ENCODE peak calls at places on chromosomes 5 and 9, in five cellular contexts. J is tibial artery; X is activated CD8-positive, alpha-beta T cell treated with anti-CD3 and anti-CD28 coated beads for 36 hours; E is choroid plexus epithelial cell; Q is fibroblast of lung. N is an unnamed sample.

GRCh38 chr9:5633243-5633642 is 4.3 kb downstream of the RIC1 start:
- DNase-seq in J (no peak), X (no peak), E (peak), Q (no peak), N (no peak)

GRCh38 chr5:17132444-17133083 is 84.9 kb upstream of the BASP1 start:
- DNase-seq in J (no peak), X (no peak), E (peak), Q (peak), N (peak)

GRCh38 chr9:16704489-16705111 is 165.9 kb downstream of the BNC2 start:
- DNase-seq in J (peak), X (no peak), E (peak), Q (peak), N (no peak)

GRCh38 chr9:109115931-109116541 is 3.7 kb downstream of the TMEM245 start:
- DNase-seq in J (no peak), X (no peak), E (no peak), Q (peak), N (no peak)

GRCh38 chr9:131575946-131576853 is 30.9 kb downstream of the PRRT1B start:
- DNase-seq in J (no peak), X (no peak), E (no peak), Q (no peak), N (no peak)

GRCh38 chr5:142931896-142932686 is 161.9 kb downstream of the ARHGAP26 start:
- DNase-seq in J (no peak), X (no peak), E (no peak), Q (no peak), N (no peak)

GRCh38 chr5:137836997-137837396 is 30.7 kb upstream of the MYOT start:
- DNase-seq in J (no peak), X (no peak), E (peak), Q (no peak), N (no peak)

GRCh38 chr9:34254141-34254913 is 74.7 kb downstream of the KIF24 start:
- DNase-seq in J (no peak), X (no peak), E (peak), Q (peak), N (no peak)

GRCh38 chr9:76161546-76161945 is 232.7 kb downstream of the RFK start:
- DNase-seq in J (no peak), X (no peak), E (peak), Q (peak), N (no peak)

GRCh38 chr5:82387041-82387818 is 109.1 kb upstream of the RPS23 start:
- DNase-seq in J (no peak), X (no peak), E (peak), Q (peak), N (no peak)

GRCh38 chr9:128685022-128685332 is 4.0 kb upstream of the SET start:
- DNase-seq in J (no peak), X (no peak), E (peak), Q (no peak), N (peak)

GRCh38 chr5:112977440-112977861 is 853 bp downstream of the DCP2 start:
- DNase-seq in J (no peak), X (no peak), E (no peak), Q (peak), N (no peak)

GRCh38 chr9:131402738-131403492 is 9.0 kb downstream of the PRRC2B start:
- DNase-seq in J (peak), X (no peak), E (peak), Q (peak), N (no peak)

DNA sequence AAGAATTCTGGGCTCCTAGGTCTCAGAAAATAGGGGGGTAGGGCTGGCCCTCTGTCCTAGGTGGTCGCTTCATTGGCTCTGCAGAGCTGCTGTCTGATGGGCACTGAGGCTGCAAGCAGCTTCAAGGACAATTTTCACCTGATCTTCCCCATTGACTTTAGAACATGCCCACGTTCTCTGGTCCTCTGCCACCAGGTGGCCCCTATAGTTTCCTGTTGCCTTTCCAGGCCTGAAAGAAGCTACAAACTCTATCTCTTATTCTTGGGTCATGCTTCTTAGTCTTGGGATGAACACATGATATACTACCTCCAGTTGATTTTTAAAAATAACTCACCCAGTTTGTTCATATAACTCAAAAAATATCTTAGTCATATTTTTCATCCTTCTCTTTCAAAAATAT is 26.3 kb downstream of the SPZ1 start:
- DNase-seq in J (no peak), X (peak), E (peak), Q (peak), N (peak)
- TF ChIP-seq CTCF in J (no peak), X (peak), E (peak), Q (peak), N (peak)

DNA sequence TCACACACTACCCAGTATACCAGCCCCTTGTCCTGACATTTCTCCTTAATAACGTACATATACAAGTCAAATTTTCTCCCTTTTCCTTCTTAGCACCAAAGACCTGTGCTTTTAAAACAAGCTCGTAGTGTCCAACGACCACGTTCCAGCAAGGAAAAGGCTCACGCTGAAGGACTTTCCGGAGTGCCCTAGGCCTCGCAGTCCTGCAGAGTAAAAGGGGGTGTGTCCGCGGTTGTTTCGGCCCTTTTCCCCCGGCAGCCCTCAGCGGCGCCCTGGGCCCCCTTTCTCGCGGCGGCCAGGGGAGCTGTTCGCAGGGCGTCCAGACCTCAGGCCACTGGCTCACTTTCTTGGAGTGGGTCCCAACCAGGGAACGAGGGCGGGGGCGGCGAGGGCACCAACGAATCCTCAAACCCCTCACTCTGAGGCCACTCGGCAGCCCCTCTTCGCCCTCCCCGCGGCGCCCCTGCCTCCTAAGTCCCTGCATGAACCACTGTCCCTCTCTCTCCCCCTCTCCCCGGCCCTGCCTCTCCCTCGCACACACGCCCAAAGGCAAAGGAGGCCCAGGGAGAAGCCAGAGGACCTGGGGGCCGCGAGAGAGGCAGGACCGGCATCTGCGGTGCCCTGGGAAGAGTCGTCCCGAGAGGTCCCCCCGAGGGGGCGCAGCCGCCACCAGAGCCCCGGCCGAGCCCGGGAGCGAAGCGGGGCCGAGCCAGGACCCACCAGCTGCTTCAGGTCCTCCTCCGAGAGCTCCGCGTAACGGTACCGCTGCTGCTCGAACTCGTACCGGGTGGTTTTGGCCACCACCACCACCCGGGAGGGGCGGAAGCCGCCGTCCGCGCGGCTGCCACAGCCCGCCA is 718 bp downstream of the NADK2 start:
- DNase-seq in J (peak), X (peak), E (peak), Q (peak), N (peak)
- TF ChIP-seq CTCF in J (no peak), X (no peak), E (peak), Q (peak), N (no peak)

GRCh38 chr5:35954175-35954574 is 15.8 kb upstream of the CAPSL start:
- DNase-seq in J (no peak), X (peak), E (no peak), Q (no peak), N (no peak)
- TF ChIP-seq CTCF in J (no peak), X (no peak), E (no peak), Q (no peak), N (no peak)

DNA sequence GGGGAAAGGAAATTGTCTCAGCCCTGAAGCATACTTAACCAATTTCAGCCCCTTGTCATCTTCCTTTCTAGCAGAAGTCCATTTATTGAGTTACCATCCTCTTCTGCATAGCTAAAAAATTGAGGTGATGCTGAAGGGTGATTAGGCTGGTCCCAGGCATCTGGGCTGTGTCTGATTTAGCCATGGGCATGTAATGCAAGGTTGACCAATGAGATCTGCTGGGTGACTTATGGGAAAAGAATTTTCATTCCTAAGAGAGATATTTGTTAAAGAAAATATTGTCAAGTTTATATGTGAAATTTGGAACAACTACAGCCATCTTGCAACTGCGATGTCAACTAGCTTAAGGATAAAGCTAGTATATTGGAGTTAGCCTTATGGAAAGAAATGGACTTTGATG is 5.1 kb downstream of the ITGA2 start:
- DNase-seq in J (no peak), X (no peak), E (peak), Q (no peak), N (no peak)
- TF ChIP-seq CTCF in J (no peak), X (no peak), E (no peak), Q (no peak), N (no peak)

GRCh38 chr9:136806067-136806466 is 1.7 kb upstream of the RABL6 start:
- DNase-seq in J (no peak), X (no peak), E (no peak), Q (no peak), N (no peak)

GRCh38 chr9:136808781-136809158 is 1.0 kb downstream of the RABL6 start:
- DNase-seq in J (no peak), X (no peak), E (peak), Q (peak), N (no peak)

GRCh38 chr9:136806631-136807201 is 1.0 kb upstream of the RABL6 start:
- DNase-seq in J (no peak), X (no peak), E (no peak), Q (no peak), N (no peak)

GRCh38 chr9:136807281-136808074 is at the start of gene RABL6:
- DNase-seq in J (peak), X (peak), E (peak), Q (peak), N (peak)

DNA sequence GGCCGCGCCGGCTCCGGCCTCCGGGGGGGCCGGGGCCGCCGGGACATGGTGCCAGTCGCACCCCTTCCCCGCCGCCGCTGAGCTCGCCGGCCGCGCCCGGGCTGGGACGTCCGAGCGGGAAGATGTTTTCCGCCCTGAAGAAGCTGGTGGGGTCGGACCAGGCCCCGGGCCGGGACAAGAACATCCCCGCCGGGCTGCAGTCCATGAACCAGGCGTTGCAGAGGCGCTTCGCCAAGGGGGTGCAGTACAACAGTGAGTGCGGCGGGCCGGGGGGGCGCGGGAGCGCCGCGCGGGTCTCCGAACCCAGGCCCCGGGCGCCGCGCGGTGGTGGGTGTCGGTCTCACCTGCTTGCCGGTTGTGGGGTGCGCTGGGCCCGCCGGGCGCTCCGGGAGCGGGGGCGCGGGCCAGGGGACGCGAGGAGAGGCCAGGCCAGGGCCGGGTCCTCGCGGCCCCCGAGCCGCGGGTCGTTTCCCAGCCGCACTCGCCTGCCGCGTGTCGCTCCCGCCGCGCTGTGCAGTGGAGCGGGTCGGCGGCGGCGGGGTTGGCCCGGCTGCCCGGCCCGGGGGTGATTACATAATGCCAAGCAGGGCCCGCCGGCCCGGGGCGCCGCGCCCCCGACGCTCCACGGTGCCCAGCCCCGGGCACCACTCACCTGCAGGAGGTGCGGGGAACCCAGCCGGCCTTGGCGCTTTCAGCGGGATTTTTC is 480 bp downstream of the RABL6 start:
- DNase-seq in J (no peak), X (peak), E (no peak), Q (no peak), N (no peak)
- TF ChIP-seq CTCF in J (no peak), X (no peak), E (no peak), Q (no peak), N (peak)

GRCh38 chr9:120877276-120878034 is 467 bp upstream of the PHF19 start:
- DNase-seq in J (peak), X (peak), E (peak), Q (peak), N (peak)
- TF ChIP-seq CTCF in J (peak), X (no peak), E (no peak), Q (peak), N (peak)

GRCh38 chr5:64680289-64680688 is 10.0 kb upstream of the SHISAL2B start:
- DNase-seq in J (no peak), X (peak), E (peak), Q (no peak), N (no peak)
- TF ChIP-seq CTCF in J (no peak), X (no peak), E (peak), Q (peak), N (no peak)